ENCODE peak calls at places on chromosome 4, in four cellular contexts. Z is mesendoderm, V is brain microvascular endothelial cell, A is fibroblast of pulmonary artery. O is an unnamed sample.

GRCh38 chr4:7970031-7970946 is 30.6 kb upstream of the AFAP1 start:
- DNase-seq in V (peak; percentile 65), A (peak; percentile 79), Z (peak; percentile 82), O (no peak)

GRCh38 chr4:185201983-185202962 is 1.5 kb downstream of the CFAP97 start:
- DNase-seq in A (peak; percentile 77), V (no peak), Z (peak; percentile 96), O (peak; percentile 23)

GRCh38 chr4:76948441-76949292 is 885 bp upstream of the SEPTIN11 start:
- DNase-seq in A (peak; percentile 78), V (peak; percentile 73), Z (peak; percentile 95), O (peak; percentile 82)

GRCh38 chr4:610411-611261 is 14.7 kb upstream of the PDE6B start:
- DNase-seq in A (peak; percentile 41), V (peak; percentile 34), Z (peak; percentile 48), O (no peak)

GRCh38 chr4:6179362-6179761 is 21.0 kb downstream of the JAKMIP1 start:
- DNase-seq in A (no peak), V (no peak), Z (no peak), O (no peak)

GRCh38 chr4:144399927-144400326 is 246.0 kb upstream of the HHIP start:
- DNase-seq in V (peak; percentile 98), Z (no peak), A (peak; percentile 95), O (peak; percentile 5)

GRCh38 chr4:8679032-8679431 is 86.5 kb downstream of the CPZ start:
- DNase-seq in V (no peak), A (no peak), Z (no peak), O (no peak)

GRCh38 chr4:100095729-100096595 is 94.3 kb downstream of the DDIT4L start:
- DNase-seq in V (peak; percentile 67), Z (peak; percentile 90), A (peak; percentile 80), O (peak; percentile 64)

GRCh38 chr4:53541577-53542206 is 49.6 kb downstream of the LNX1 start:
- DNase-seq in V (peak; percentile 76), A (peak; percentile 88), Z (no peak), O (peak; percentile 37)

GRCh38 chr4:112516401-112517066 is 554 bp upstream of the NEUROG2 start:
- DNase-seq in V (no peak), Z (peak; percentile 79), A (no peak), O (no peak)

GRCh38 chr4:15649914-15650545 is 5.1 kb downstream of the FBXL5 start:
- DNase-seq in V (peak; percentile 52), A (peak; percentile 63), Z (peak; percentile 92), O (peak; percentile 33)

GRCh38 chr4:104973708-104974107 is 173.0 kb upstream of the TET2 start:
- DNase-seq in Z (no peak), V (no peak), A (no peak), O (no peak)

GRCh38 chr4:41394362-41394960 is 137.7 kb downstream of the UCHL1 start:
- DNase-seq in Z (no peak), A (no peak), V (no peak), O (no peak)

GRCh38 chr4:23324291-23324690 is 565.6 kb downstream of the PPARGC1A start:
- DNase-seq in A (peak; percentile 23), Z (peak; percentile 42), V (no peak), O (no peak)

GRCh38 chr4:7358100-7358735 is 76.5 kb downstream of the PSAPL1 start:
- DNase-seq in Z (peak; percentile 36), A (peak; percentile 68), V (peak; percentile 84), O (peak; percentile 84)

GRCh38 chr4:148438047-148438446 is 4.2 kb downstream of the NR3C2 start:
- DNase-seq in Z (peak; percentile 18), A (no peak), V (no peak), O (no peak)

GRCh38 chr4:180953572-180953971 is 1289.6 kb upstream of the TENM3 start:
- DNase-seq in A (no peak), V (peak; percentile 1), Z (peak; percentile 54), O (no peak)

O was measured in AG08396.